ENCODE peak calls at places on chromosomes 13 and 19, in nine cellular contexts. U is AG04449; E is NCI-H1694 treated with DMSO at 0.1 percent for 48 hours; V is iris pigment epithelial cell; X is lung microvascular endothelial cell; L is stimulated activated naive CD8-positive, alpha-beta T cell treated with anti-CD3 and anti-CD28 coated beads, Interleukin-15, Interleukin-2, amounts not matched to agents 100 U/mL and 50 U/mL, for 24 hours; A is stimulated activated effector memory CD8-positive, alpha-beta T cell treated with anti-CD3 and anti-CD28 coated beads, Interleukin-12 subunit alpha, Interleukin-12 subunit beta, amount 100 ng/mL, for 72 hours; D is tibial artery; B is fibroblast of the aortic adventitia. W is an unnamed sample.
A peak's percentile ranks its signal among the peaks of the same experiment; 100 is the strongest.

GRCh38 chr19:28794301-28794700 is 418.6 kb downstream of the UQCRFS1 start:
- DNase-seq in U (no peak), E (no peak), V (no peak), X (no peak), L (no peak), A (no peak), D (no peak), B (no peak), W (no peak)

GRCh38 chr19:4694211-4694987 is 24.3 kb upstream of the MYDGF start:
- DNase-seq in U (peak; percentile 60), E (peak; percentile 91), V (peak; percentile 98), X (peak; percentile 97), L (no peak), A (no peak), D (no peak), B (peak; percentile 89), W (peak; percentile 88)

GRCh38 chr13:67343777-67344176 is 113.6 kb upstream of the PCDH9 start:
- DNase-seq in U (no peak), E (no peak), V (no peak), X (no peak), L (no peak), A (no peak), D (no peak), B (no peak), W (no peak)

GRCh38 chr19:35807633-35808032 is 5.0 kb downstream of the PRODH2 start:
- DNase-seq in U (no peak), E (no peak), V (no peak), X (no peak), L (no peak), A (no peak), D (no peak), B (no peak), W (no peak)

GRCh38 chr19:38736036-38736412 is 8.2 kb downstream of the CAPN12 start:
- DNase-seq in U (no peak), E (no peak), V (no peak), X (peak; percentile 32), L (peak; percentile 68), A (peak; percentile 54), D (no peak), B (no peak), W (no peak)

GRCh38 chr13:98252931-98253470 is 75.9 kb upstream of the RNF113B start:
- DNase-seq in U (peak; percentile 76), E (no peak), V (peak; percentile 88), X (peak; percentile 80), L (no peak), A (no peak), D (no peak), B (peak; percentile 67), W (peak; percentile 83)

GRCh38 chr19:54337858-54338230 is 1.1 kb downstream of the LILRA4 start:
- DNase-seq in U (no peak), E (no peak), V (no peak), X (no peak), L (no peak), A (no peak), D (no peak), B (no peak), W (no peak)

GRCh38 chr19:14005381-14006084 is 587 bp downstream of the RFX1 start:
- DNase-seq in U (no peak), E (peak; percentile 18), V (peak; percentile 85), X (peak; percentile 92), L (peak; percentile 97), A (peak; percentile 78), D (peak; percentile 82), B (peak; percentile 79), W (peak; percentile 91)

GRCh38 chr19:55519461-55520311 is 17.2 kb downstream of the SBK2 start:
- DNase-seq in U (peak; percentile 71), E (no peak), V (peak; percentile 90), X (peak; percentile 77), L (no peak), A (no peak), D (no peak), B (peak; percentile 73), W (peak; percentile 27)

GRCh38 chr19:7292352-7292949 is 1.8 kb downstream of the INSR start:
- DNase-seq in U (no peak), E (no peak), V (no peak), X (no peak), L (no peak), A (no peak), D (no peak), B (no peak), W (no peak)

GRCh38 chr19:54481326-54481930 is 8.3 kb upstream of the CDC42EP5 start:
- DNase-seq in U (no peak), E (peak; percentile 57), V (peak; percentile 40), X (peak; percentile 56), L (peak; percentile 49), A (peak; percentile 41), D (no peak), B (peak; percentile 45), W (peak; percentile 78)

GRCh38 chr19:3149526-3150505 is 14.0 kb downstream of the GNA15 start:
- DNase-seq in U (no peak), E (no peak), V (no peak), X (no peak), L (no peak), A (no peak), D (no peak), B (no peak), W (no peak)

GRCh38 chr19:33813391-33814101 is 16.9 kb downstream of the KCTD15 start:
- DNase-seq in U (no peak), E (no peak), V (no peak), X (no peak), L (no peak), A (no peak), D (peak; percentile 9), B (no peak), W (no peak)